ENCODE peak calls at places on chromosome 2, in six cellular contexts. One of them, this sample, is unnamed.

GRCh38 chr2:72921088-72921851 is 4.0 kb downstream of the EMX1 start:
- DNase-seq in activated effector memory CD4-positive, alpha-beta T cell treated with Interleukin-2 at 50 U/mL for 16 hours: no peak
- DNase-seq in choroid plexus epithelial cell: no peak
- DNase-seq in mucosa of gallbladder: no peak
- DNase-seq in EL: no peak
- DNase-seq in MCF 10A: no peak
- DNase-seq in this sample: no peak

GRCh38 chr2:23711979-23712755 is 214.8 kb downstream of the ATAD2B start:
- DNase-seq in EL: no peak
- DNase-seq in choroid plexus epithelial cell: peak; percentile 90
- DNase-seq in activated effector memory CD4-positive, alpha-beta T cell treated with Interleukin-2 at 50 U/mL for 16 hours: no peak
- DNase-seq in mucosa of gallbladder: no peak
- DNase-seq in MCF 10A: no peak
- DNase-seq in this sample: peak; percentile 4

GRCh38 chr2:237551071-237551574 is 15.3 kb upstream of the PRLH start:
- DNase-seq in mucosa of gallbladder: peak; percentile 39
- DNase-seq in choroid plexus epithelial cell: no peak
- DNase-seq in MCF 10A: no peak
- DNase-seq in activated effector memory CD4-positive, alpha-beta T cell treated with Interleukin-2 at 50 U/mL for 16 hours: no peak
- DNase-seq in EL: no peak
- DNase-seq in this sample: no peak

GRCh38 chr2:145066795-145067194 is 546.9 kb upstream of the ZEB2 start:
- DNase-seq in mucosa of gallbladder: no peak
- DNase-seq in MCF 10A: no peak
- DNase-seq in activated effector memory CD4-positive, alpha-beta T cell treated with Interleukin-2 at 50 U/mL for 16 hours: no peak
- DNase-seq in EL: no peak
- DNase-seq in choroid plexus epithelial cell: peak; percentile 8
- DNase-seq in this sample: no peak

GRCh38 chr2:232926448-232927040 is 56.5 kb downstream of the SNORC start:
- DNase-seq in mucosa of gallbladder: no peak
- DNase-seq in EL: no peak
- DNase-seq in MCF 10A: no peak
- DNase-seq in choroid plexus epithelial cell: no peak
- DNase-seq in activated effector memory CD4-positive, alpha-beta T cell treated with Interleukin-2 at 50 U/mL for 16 hours: no peak
- DNase-seq in this sample: no peak

GRCh38 chr2:36438454-36438977 is 82.9 kb downstream of the CRIM1 start:
- DNase-seq in activated effector memory CD4-positive, alpha-beta T cell treated with Interleukin-2 at 50 U/mL for 16 hours: no peak
- DNase-seq in mucosa of gallbladder: no peak
- DNase-seq in MCF 10A: peak; percentile 76
- DNase-seq in choroid plexus epithelial cell: peak; percentile 98
- DNase-seq in EL: peak; percentile 99
- DNase-seq in this sample: peak; percentile 93

GRCh38 chr2:66559672-66560071 is 124.7 kb downstream of the MEIS1 start:
- DNase-seq in EL: no peak
- DNase-seq in activated effector memory CD4-positive, alpha-beta T cell treated with Interleukin-2 at 50 U/mL for 16 hours: no peak
- DNase-seq in choroid plexus epithelial cell: no peak
- DNase-seq in MCF 10A: peak; percentile 24
- DNase-seq in mucosa of gallbladder: no peak
- DNase-seq in this sample: no peak

GRCh38 chr2:64222351-64222750 is 78.1 kb upstream of the PELI1 start:
- DNase-seq in EL: no peak
- DNase-seq in choroid plexus epithelial cell: peak; percentile 79
- DNase-seq in mucosa of gallbladder: peak; percentile 61
- DNase-seq in activated effector memory CD4-positive, alpha-beta T cell treated with Interleukin-2 at 50 U/mL for 16 hours: no peak
- DNase-seq in MCF 10A: peak; percentile 34
- DNase-seq in this sample: no peak

GRCh38 chr2:58702302-58702696 is 461.2 kb upstream of the FANCL start:
- DNase-seq in choroid plexus epithelial cell: peak; percentile 49
- DNase-seq in mucosa of gallbladder: no peak
- DNase-seq in activated effector memory CD4-positive, alpha-beta T cell treated with Interleukin-2 at 50 U/mL for 16 hours: no peak
- DNase-seq in EL: peak; percentile 1
- DNase-seq in MCF 10A: no peak
- DNase-seq in this sample: no peak

GRCh38 chr2:121124330-121124729 is 160.7 kb downstream of the TFCP2L1 start:
- DNase-seq in mucosa of gallbladder: no peak
- DNase-seq in EL: no peak
- DNase-seq in choroid plexus epithelial cell: no peak
- DNase-seq in activated effector memory CD4-positive, alpha-beta T cell treated with Interleukin-2 at 50 U/mL for 16 hours: no peak
- DNase-seq in MCF 10A: no peak
- DNase-seq in this sample: no peak

GRCh38 chr2:153595939-153596338 is 117.4 kb upstream of the RPRM start:
- DNase-seq in EL: no peak
- DNase-seq in MCF 10A: peak; percentile 61
- DNase-seq in choroid plexus epithelial cell: no peak
- DNase-seq in mucosa of gallbladder: no peak
- DNase-seq in activated effector memory CD4-positive, alpha-beta T cell treated with Interleukin-2 at 50 U/mL for 16 hours: no peak
- DNase-seq in this sample: no peak

GRCh38 chr2:85578243-85579180 is 1.1 kb downstream of the VAMP8 start:
- DNase-seq in EL: no peak
- DNase-seq in mucosa of gallbladder: peak; percentile 44
- DNase-seq in MCF 10A: peak; percentile 25
- DNase-seq in activated effector memory CD4-positive, alpha-beta T cell treated with Interleukin-2 at 50 U/mL for 16 hours: no peak
- DNase-seq in choroid plexus epithelial cell: no peak
- DNase-seq in this sample: no peak

GRCh38 chr2:164561991-164562390 is 59.3 kb downstream of the GRB14 start:
- DNase-seq in activated effector memory CD4-positive, alpha-beta T cell treated with Interleukin-2 at 50 U/mL for 16 hours: no peak
- DNase-seq in choroid plexus epithelial cell: no peak
- DNase-seq in EL: no peak
- DNase-seq in MCF 10A: no peak
- DNase-seq in mucosa of gallbladder: no peak
- DNase-seq in this sample: no peak

GRCh38 chr2:218278531-218279360 is 8.4 kb downstream of the PNKD start:
- DNase-seq in activated effector memory CD4-positive, alpha-beta T cell treated with Interleukin-2 at 50 U/mL for 16 hours: no peak
- DNase-seq in EL: no peak
- DNase-seq in MCF 10A: no peak
- DNase-seq in choroid plexus epithelial cell: no peak
- DNase-seq in mucosa of gallbladder: no peak
- DNase-seq in this sample: no peak

GRCh38 chr2:141728886-141729285 is 401.9 kb downstream of the LRP1B start:
- DNase-seq in EL: no peak
- DNase-seq in MCF 10A: no peak
- DNase-seq in mucosa of gallbladder: no peak
- DNase-seq in activated effector memory CD4-positive, alpha-beta T cell treated with Interleukin-2 at 50 U/mL for 16 hours: no peak
- DNase-seq in choroid plexus epithelial cell: no peak
- DNase-seq in this sample: no peak

GRCh38 chr2:44949329-44950151 is 8.0 kb downstream of the SIX3 start:
- DNase-seq in MCF 10A: no peak
- DNase-seq in EL: no peak
- DNase-seq in choroid plexus epithelial cell: peak; percentile 75
- DNase-seq in mucosa of gallbladder: no peak
- DNase-seq in activated effector memory CD4-positive, alpha-beta T cell treated with Interleukin-2 at 50 U/mL for 16 hours: no peak
- DNase-seq in this sample: no peak

GRCh38 chr2:170816499-170817246 is at the start of gene GAD1:
- DNase-seq in mucosa of gallbladder: peak; percentile 74
- DNase-seq in MCF 10A: peak; percentile 86
- DNase-seq in choroid plexus epithelial cell: peak; percentile 35
- DNase-seq in EL: peak; percentile 85
- DNase-seq in activated effector memory CD4-positive, alpha-beta T cell treated with Interleukin-2 at 50 U/mL for 16 hours: no peak
- DNase-seq in this sample: no peak

GRCh38 chr2:122422384-122422991 is 667.0 kb downstream of the TSN start:
- DNase-seq in mucosa of gallbladder: no peak
- DNase-seq in choroid plexus epithelial cell: no peak
- DNase-seq in EL: no peak
- DNase-seq in MCF 10A: peak; percentile 29
- DNase-seq in activated effector memory CD4-positive, alpha-beta T cell treated with Interleukin-2 at 50 U/mL for 16 hours: no peak
- DNase-seq in this sample: no peak

GRCh38 chr2:141565597-141565996 is 565.2 kb downstream of the LRP1B start:
- DNase-seq in MCF 10A: no peak
- DNase-seq in choroid plexus epithelial cell: no peak
- DNase-seq in activated effector memory CD4-positive, alpha-beta T cell treated with Interleukin-2 at 50 U/mL for 16 hours: no peak
- DNase-seq in mucosa of gallbladder: no peak
- DNase-seq in EL: no peak
- DNase-seq in this sample: no peak

GRCh38 chr2:224442092-224442999 is 40.4 kb upstream of the FAM124B start:
- DNase-seq in activated effector memory CD4-positive, alpha-beta T cell treated with Interleukin-2 at 50 U/mL for 16 hours: no peak
- DNase-seq in EL: peak; percentile 22
- DNase-seq in MCF 10A: no peak
- DNase-seq in mucosa of gallbladder: peak; percentile 13
- DNase-seq in choroid plexus epithelial cell: peak; percentile 29
- DNase-seq in this sample: no peak

GRCh38 chr2:237097911-237098702 is 12.4 kb downstream of the COPS8 start:
- DNase-seq in mucosa of gallbladder: no peak
- DNase-seq in choroid plexus epithelial cell: peak; percentile 88
- DNase-seq in EL: peak; percentile 94
- DNase-seq in MCF 10A: peak; percentile 97
- DNase-seq in activated effector memory CD4-positive, alpha-beta T cell treated with Interleukin-2 at 50 U/mL for 16 hours: no peak
- DNase-seq in this sample: peak; percentile 81

GRCh38 chr2:160417745-160418397 is 75.7 kb downstream of the RBMS1 start:
- DNase-seq in choroid plexus epithelial cell: peak; percentile 75
- DNase-seq in mucosa of gallbladder: no peak
- DNase-seq in activated effector memory CD4-positive, alpha-beta T cell treated with Interleukin-2 at 50 U/mL for 16 hours: no peak
- DNase-seq in EL: peak; percentile 87
- DNase-seq in MCF 10A: peak; percentile 60
- DNase-seq in this sample: peak; percentile 80

This sample was measured in BJ.